ENCODE peak calls at places on chromosome 18, in four cellular contexts. C is psoas muscle, K is RWPE2, R is left ventricle myocardium inferior. M is an unnamed sample.
A peak's percentile ranks its signal among the peaks of the same experiment; 100 is the strongest.

GRCh38 chr18:55314615-55315237 is 273.3 kb downstream of the TCF4 start:
- DNase-seq in C (no peak), K (no peak), R (no peak), M (no peak)

GRCh38 chr18:4842287-4842686 is 354.8 kb downstream of the AKAIN1 start:
- DNase-seq in C (no peak), K (no peak), R (no peak), M (no peak)

GRCh38 chr18:44229693-44230108 is 451.0 kb upstream of the SETBP1 start:
- DNase-seq in C (peak; percentile 59), K (no peak), R (peak; percentile 74), M (peak; percentile 29)

GRCh38 chr18:1954583-1955312 is 616.6 kb downstream of the METTL4 start:
- DNase-seq in C (no peak), K (no peak), R (no peak), M (no peak)

GRCh38 chr18:75784413-75784812 is 356.9 kb upstream of the SMIM21 start:
- DNase-seq in C (no peak), K (no peak), R (no peak), M (no peak)

GRCh38 chr18:45722899-45723298 is 1.1 kb upstream of the SLC14A1 start:
- DNase-seq in C (peak; percentile 82), K (no peak), R (peak; percentile 68), M (peak; percentile 82)

GRCh38 chr18:49858309-49859005 is 45.1 kb upstream of the ACAA2 start:
- DNase-seq in C (peak; percentile 73), K (no peak), R (peak; percentile 55), M (no peak)

GRCh38 chr18:36544036-36544725 is 246.7 kb downstream of the FHOD3 start:
- DNase-seq in C (peak; percentile 57), K (peak; percentile 71), R (no peak), M (peak; percentile 57)

GRCh38 chr18:79922971-79923411 is 28.5 kb downstream of the SLC66A2 start:
- DNase-seq in C (peak; percentile 42), K (peak; percentile 48), R (no peak), M (peak; percentile 48)

GRCh38 chr18:79952996-79953559 is 1.6 kb upstream of the SLC66A2 start:
- DNase-seq in C (peak; percentile 36), K (no peak), R (no peak), M (peak; percentile 64)

GRCh38 chr18:31354990-31355389 is 21.6 kb upstream of the DSG4 start:
- DNase-seq in C (no peak), K (no peak), R (no peak), M (no peak)

GRCh38 chr18:79680100-79680879 is 687 bp downstream of the CTDP1 start:
- DNase-seq in C (peak; percentile 63), K (no peak), R (no peak), M (peak; percentile 68)

GRCh38 chr18:52829876-52830390 is 489.9 kb downstream of the DCC start:
- DNase-seq in C (no peak), K (no peak), R (no peak), M (no peak)

GRCh38 chr18:36572135-36572856 is 256.5 kb downstream of the TPGS2 start:
- DNase-seq in C (no peak), K (no peak), R (no peak), M (peak; percentile 76)

GRCh38 chr18:61414116-61414515 is 80.9 kb downstream of the CDH20 start:
- DNase-seq in C (no peak), K (no peak), R (no peak), M (no peak)

GRCh38 chr18:3773303-3773702 is 323.3 kb downstream of the TGIF1 start:
- DNase-seq in C (no peak), K (no peak), R (no peak), M (no peak)

DNA sequence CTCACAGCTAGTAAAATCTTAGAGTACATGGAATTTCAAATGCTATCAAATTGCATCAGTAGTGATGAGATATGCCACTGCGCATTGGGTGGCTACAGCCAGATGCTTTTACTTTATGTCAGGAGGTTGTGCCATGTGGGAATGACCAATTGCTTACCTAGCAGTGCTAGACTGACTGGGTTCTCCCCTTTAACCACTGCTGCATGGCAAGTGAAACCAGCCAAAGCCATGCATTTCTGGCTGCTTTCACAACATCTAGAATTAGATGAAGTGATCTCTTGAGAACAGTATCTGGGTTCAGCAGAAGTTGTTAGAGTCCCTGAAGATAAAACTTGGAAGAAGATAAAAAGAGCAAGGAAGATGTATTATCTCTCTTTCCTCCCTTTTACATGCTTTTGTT is 1174.2 kb upstream of the CDH2 start:
- DNase-seq in C (no peak), K (no peak), R (no peak), M (no peak)
- H3K4me3 ChIP-seq in C (no peak overlapping the region), K (no peak overlapping the region), R (no peak overlapping the region), M (no peak overlapping the region)

DNA sequence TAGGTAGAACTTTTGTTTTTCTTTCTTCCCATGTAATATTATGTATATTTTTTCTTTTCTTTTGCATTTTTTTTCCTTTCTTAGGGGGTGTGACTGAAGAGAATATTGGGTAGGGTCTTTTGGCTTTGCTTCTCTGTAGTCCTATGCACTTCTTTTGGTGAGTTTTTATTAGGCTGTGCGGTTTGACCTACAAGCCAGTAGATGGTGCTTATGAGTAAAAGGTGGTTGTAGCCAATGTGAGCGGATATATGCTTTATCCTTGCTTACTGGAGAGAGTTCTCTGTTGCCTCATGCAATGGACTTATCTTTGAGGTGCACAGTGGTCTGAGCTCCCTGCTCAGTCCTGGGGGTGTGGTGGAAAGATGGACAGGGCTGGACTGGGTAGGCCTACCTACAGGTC is 52.7 kb downstream of the DSEL start:
- DNase-seq in C (no peak), K (no peak), R (no peak), M (no peak)
- TF ChIP-seq CTCF in C (no peak), K (peak; percentile 9), R (no peak), M (no peak)

DNA sequence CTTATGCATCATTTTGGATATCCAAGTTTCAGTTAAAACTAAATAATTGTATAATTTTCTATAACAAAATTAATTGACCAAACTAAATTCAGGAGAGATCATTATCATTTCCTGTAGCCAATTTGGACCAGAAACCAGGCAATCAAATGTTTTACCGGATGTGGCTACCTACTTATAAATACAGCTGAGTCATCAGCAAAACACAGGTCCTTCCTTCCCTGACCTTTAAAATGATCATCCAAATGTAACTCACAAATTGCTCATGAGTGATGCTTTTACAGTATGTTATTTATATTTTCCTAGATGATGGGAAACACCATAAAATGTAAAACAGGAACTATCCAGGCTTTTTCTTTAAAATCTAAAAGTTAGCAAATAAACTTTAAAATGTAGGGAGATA is 133.7 kb downstream of the CBLN2 start:
- DNase-seq in C (no peak), K (no peak), R (no peak), M (no peak)
- H3K9me3 ChIP-seq in C (no peaks in the 10 kb centered on the region), K (no peaks in the 10 kb centered on the region), R (peaks cover 22% of the 10 kb centered on the region), M (peaks cover 6% of the 10 kb centered on the region)

GRCh38 chr18:8081267-8081666 is 514.2 kb downstream of the PTPRM start:
- DNase-seq in C (no peak), K (no peak), R (no peak), M (no peak)
- H3K4me3 ChIP-seq in C (no peak overlapping the region), K (no peak overlapping the region), R (no peak overlapping the region), M (no peak overlapping the region)

GRCh38 chr18:60021556-60021955 is 121.8 kb downstream of the PMAIP1 start:
- DNase-seq in C (no peak), K (no peak), R (no peak), M (no peak)
- TF ChIP-seq CTCF in C (no peak), K (no peak), R (no peak), M (no peak)

GRCh38 chr18:8908792-8909510 is 193.5 kb upstream of the NDUFV2 start:
- DNase-seq in C (no peak), K (no peak), R (no peak), M (no peak)

GRCh38 chr18:8910843-8911242 is 191.7 kb upstream of the NDUFV2 start:
- DNase-seq in C (no peak), K (no peak), R (no peak), M (no peak)

GRCh38 chr18:8912348-8913057 is 190.0 kb upstream of the NDUFV2 start:
- DNase-seq in C (no peak), K (no peak), R (no peak), M (no peak)

GRCh38 chr18:8911408-8912340 is 190.8 kb upstream of the NDUFV2 start:
- DNase-seq in C (no peak), K (no peak), R (no peak), M (no peak)

DNA sequence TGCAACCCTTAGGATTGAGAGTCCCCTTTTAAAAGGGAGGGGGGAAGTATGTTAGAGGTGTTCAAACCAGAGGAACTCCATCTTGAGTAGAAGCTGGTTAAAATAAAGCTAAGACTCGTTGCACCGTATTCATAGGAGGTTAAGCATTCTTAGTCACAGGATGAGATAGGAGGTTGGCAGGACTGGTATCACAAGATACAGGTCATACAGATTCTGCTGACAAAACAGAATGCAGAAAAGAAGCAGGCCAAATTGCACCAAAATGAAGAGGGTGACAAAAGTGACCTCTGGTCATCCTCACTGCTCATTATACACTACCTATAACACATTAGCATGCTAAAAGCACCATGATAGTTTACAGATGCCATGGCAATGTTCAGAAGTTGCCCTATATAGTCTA is 192.3 kb upstream of the NDUFV2 start:
- DNase-seq in C (no peak), K (no peak), R (no peak), M (no peak)
- H3K9me3 ChIP-seq in C (no peaks in the 10 kb centered on the region), K (no peaks in the 10 kb centered on the region), R (peaks cover 16% of the 10 kb centered on the region), M (no peaks in the 10 kb centered on the region)

GRCh38 chr18:11752116-11752911 is 63.2 kb downstream of the GNAL start:
- DNase-seq in C (no peak), K (no peak), R (no peak), M (no peak)

GRCh38 chr18:11750171-11750570 is 61.1 kb downstream of the GNAL start:
- DNase-seq in C (no peak), K (no peak), R (no peak), M (no peak)

GRCh38 chr18:11749305-11749704 is 60.2 kb downstream of the GNAL start:
- DNase-seq in C (no peak), K (no peak), R (no peak), M (no peak)

GRCh38 chr18:11751305-11752115 is 62.4 kb downstream of the GNAL start:
- DNase-seq in C (no peak), K (no peak), R (no peak), M (no peak)

GRCh38 chr18:11750581-11751304 is 61.7 kb downstream of the GNAL start:
- DNase-seq in C (no peak), K (no peak), R (no peak), M (no peak)
- H3K4me3 ChIP-seq in C (peak overlapping the region; percentile 37), K (no peak overlapping the region), R (peak overlapping the region; percentile 54), M (no peak overlapping the region)